ENCODE peak calls at places on chromosomes 2 and 18, in five cellular contexts. A, O, N, L and I are unnamed samples.

GRCh38 chr2:237912271-237913192 is 53.1 kb downstream of the RAMP1 start:
- DNase-seq in A (no peak), O (no peak), N (no peak), L (peak; percentile 17), I (peak; percentile 36)

GRCh38 chr2:166539340-166540162 is 45.5 kb upstream of the SCN7A start:
- DNase-seq in A (no peak), O (no peak), N (peak; percentile 90), L (no peak), I (no peak)

GRCh38 chr18:57631697-57632096 is 10.1 kb upstream of the NARS1 start:
- DNase-seq in A (no peak), O (no peak), N (no peak), L (no peak), I (no peak)

GRCh38 chr18:7877609-7878008 is 310.5 kb downstream of the PTPRM start:
- DNase-seq in A (no peak), O (no peak), N (no peak), L (no peak), I (no peak)

GRCh38 chr2:168528469-168528868 is 72.4 kb downstream of the CERS6 start:
- DNase-seq in A (no peak), O (no peak), N (peak; percentile 59), L (no peak), I (no peak)

GRCh38 chr2:8542381-8543064 is 139.3 kb upstream of the ID2 start:
- DNase-seq in A (no peak), O (no peak), N (no peak), L (no peak), I (no peak)

GRCh38 chr2:85750509-85751299 is 3.1 kb upstream of the ATOH8 start:
- DNase-seq in A (peak; percentile 76), O (peak; percentile 73), N (peak; percentile 70), L (peak; percentile 70), I (peak; percentile 79)

GRCh38 chr18:13374468-13375301 is 156.1 kb downstream of the LDLRAD4 start:
- DNase-seq in A (no peak), O (no peak), N (no peak), L (no peak), I (no peak)

GRCh38 chr18:33923980-33924379 is 300.7 kb downstream of the NOL4 start:
- DNase-seq in A (no peak), O (no peak), N (no peak), L (no peak), I (no peak)

GRCh38 chr2:30234180-30234971 is 3.0 kb downstream of the LBH start:
- DNase-seq in A (no peak), O (no peak), N (peak; percentile 76), L (peak; percentile 60), I (no peak)

GRCh38 chr2:9214866-9215265 is 8.3 kb downstream of the ASAP2 start:
- DNase-seq in A (no peak), O (no peak), N (no peak), L (no peak), I (no peak)

GRCh38 chr2:100197643-100198153 is 55.3 kb upstream of the AFF3 start:
- DNase-seq in A (peak; percentile 71), O (peak; percentile 88), N (peak; percentile 40), L (peak; percentile 76), I (no peak)

GRCh38 chr2:109242222-109242653 is 113.2 kb downstream of the SH3RF3 start:
- DNase-seq in A (no peak), O (no peak), N (no peak), L (no peak), I (no peak)

GRCh38 chr18:57446322-57446721 is 11.1 kb downstream of the ONECUT2 start:
- DNase-seq in A (no peak), O (no peak), N (no peak), L (no peak), I (no peak)

GRCh38 chr2:148546270-148546669 is 98.3 kb upstream of the EPC2 start:
- DNase-seq in A (no peak), O (no peak), N (no peak), L (no peak), I (no peak)

GRCh38 chr2:182706751-182707150 is 9.3 kb upstream of the DNAJC10 start:
- DNase-seq in A (no peak), O (no peak), N (no peak), L (no peak), I (no peak)

GRCh38 chr2:108538000-108538625 is 3.8 kb downstream of the LIMS1 start:
- DNase-seq in A (no peak), O (no peak), N (no peak), L (no peak), I (no peak)

GRCh38 chr2:105398522-105399206 is at the start of gene FHL2:
- DNase-seq in A (peak; percentile 74), O (peak; percentile 86), N (peak; percentile 84), L (peak; percentile 80), I (peak; percentile 73)

GRCh38 chr18:2236232-2236631 is 335.1 kb downstream of the METTL4 start:
- DNase-seq in A (no peak), O (no peak), N (no peak), L (no peak), I (no peak)

GRCh38 chr2:69997296-69998184 is 36.1 kb upstream of the ASPRV1 start:
- DNase-seq in A (no peak), O (peak; percentile 85), N (no peak), L (no peak), I (no peak)

GRCh38 chr18:62523631-62524442 is 1.0 kb downstream of the ZCCHC2 start:
- DNase-seq in A (peak; percentile 46), O (peak; percentile 91), N (peak; percentile 49), L (peak; percentile 54), I (peak; percentile 67)

GRCh38 chr2:199581935-199582336 is 124.2 kb upstream of the SATB2 start:
- DNase-seq in A (no peak), O (no peak), N (peak; percentile 52), L (no peak), I (no peak)

GRCh38 chr2:138959031-138959430 is 178.8 kb upstream of the NXPH2 start:
- DNase-seq in A (no peak), O (no peak), N (no peak), L (no peak), I (no peak)

GRCh38 chr18:7760967-7761946 is 194.1 kb downstream of the PTPRM start:
- DNase-seq in A (no peak), O (no peak), N (peak; percentile 8), L (no peak), I (no peak)

GRCh38 chr2:1676091-1676912 is 68.0 kb downstream of the PXDN start:
- DNase-seq in A (no peak), O (no peak), N (no peak), L (no peak), I (no peak)

GRCh38 chr2:138922973-138923563 is 142.9 kb upstream of the NXPH2 start:
- DNase-seq in A (no peak), O (no peak), N (peak; percentile 31), L (no peak), I (no peak)

GRCh38 chr2:239396881-239397681 is 3.7 kb downstream of the HDAC4 start:
- DNase-seq in A (no peak), O (no peak), N (no peak), L (peak; percentile 14), I (no peak)

GRCh38 chr2:18441583-18441982 is 118.9 kb downstream of the RDH14 start:
- DNase-seq in A (no peak), O (no peak), N (no peak), L (no peak), I (no peak)

GRCh38 chr2:26630669-26631360 is 10.4 kb downstream of the CIB4 start:
- DNase-seq in A (no peak), O (no peak), N (no peak), L (no peak), I (no peak)

GRCh38 chr18:74370163-74370562 is 54.5 kb downstream of the C18orf63 start:
- DNase-seq in A (no peak), O (no peak), N (no peak), L (no peak), I (no peak)

GRCh38 chr2:55992465-55992864 is 68.9 kb upstream of the EFEMP1 start:
- DNase-seq in A (peak; percentile 11), O (no peak), N (peak; percentile 91), L (peak; percentile 28), I (no peak)

GRCh38 chr2:226611944-226612318 is 187.7 kb downstream of the IRS1 start:
- DNase-seq in A (no peak), O (no peak), N (peak; percentile 38), L (no peak), I (no peak)

GRCh38 chr18:74806700-74807416 is 209.2 kb downstream of the ZNF407 start:
- DNase-seq in A (no peak), O (no peak), N (peak; percentile 75), L (no peak), I (no peak)

DNA sequence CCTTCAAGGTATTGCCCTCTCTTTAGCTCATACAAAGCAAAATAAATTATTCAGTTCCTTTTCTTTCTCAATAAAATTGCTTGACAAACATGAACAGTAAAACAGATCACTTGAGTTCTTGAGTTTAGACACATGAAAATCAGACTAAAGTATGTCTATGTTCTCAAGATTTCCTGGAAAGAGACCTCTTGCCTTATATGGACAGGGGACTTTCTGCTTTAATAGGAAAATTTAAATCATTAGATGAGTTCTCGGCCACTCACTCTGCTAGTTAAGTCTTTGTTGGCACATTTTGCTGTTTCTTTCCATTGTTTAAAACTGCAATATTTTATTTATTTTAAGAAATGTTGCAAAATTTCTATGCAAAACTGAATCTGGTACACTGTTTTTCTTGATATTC is 207.8 kb downstream of the RND3 start:
- DNase-seq in A (no peak), O (no peak), N (no peak), L (no peak), I (no peak)
- TF ChIP-seq CTCF in A (no peak), O (no peak), N (no peak), L (no peak), I (no peak)

GRCh38 chr2:189661148-189661956 is at the start of gene ASNSD1:
- DNase-seq in A (peak; percentile 99), O (peak; percentile 99), N (peak; percentile 100), L (peak; percentile 99), I (peak; percentile 99)
- H3K27me3 ChIP-seq in A (no peaks in the 10 kb centered on the region), O (no peaks in the 10 kb centered on the region), N (no peaks in the 10 kb centered on the region), L (no peaks in the 10 kb centered on the region), I (no peaks in the 10 kb centered on the region)

GRCh38 chr2:62467475-62468321 is 38.3 kb downstream of the TMEM17 start:
- DNase-seq in A (no peak), O (no peak), N (peak; percentile 24), L (peak; percentile 44), I (peak; percentile 85)
- TF ChIP-seq CTCF in A (no peak), O (no peak), N (peak; percentile 9), L (no peak), I (no peak)

GRCh38 chr18:30925795-30926194 is 116.7 kb downstream of the DSC3 start:
- DNase-seq in A (no peak), O (no peak), N (no peak), L (no peak), I (no peak)

GRCh38 chr18:30927517-30928075 is 114.9 kb downstream of the DSC3 start:
- DNase-seq in A (no peak), O (no peak), N (no peak), L (no peak), I (no peak)

GRCh38 chr18:30929065-30929464 is 113.5 kb downstream of the DSC3 start:
- DNase-seq in A (no peak), O (no peak), N (no peak), L (no peak), I (no peak)

GRCh38 chr18:30929718-30930117 is 112.8 kb downstream of the DSC3 start:
- DNase-seq in A (no peak), O (no peak), N (no peak), L (no peak), I (no peak)

DNA sequence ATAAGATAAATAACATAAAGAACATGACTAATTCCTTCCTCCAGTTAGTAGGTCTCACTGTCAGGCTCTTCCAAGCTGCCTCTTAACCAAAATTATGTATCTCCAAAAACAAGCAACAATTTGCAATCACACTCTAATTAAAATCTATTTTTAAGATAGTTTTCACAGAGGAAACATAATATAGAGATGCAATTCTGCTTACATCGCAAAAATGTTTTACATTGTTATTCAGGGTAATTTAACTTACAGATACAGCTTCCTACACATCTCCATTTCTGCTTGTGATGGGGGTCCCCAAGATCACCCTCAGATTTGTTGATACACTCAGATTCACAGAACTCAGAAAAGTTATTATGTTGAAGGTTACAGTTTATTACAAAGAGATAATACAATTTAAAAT is 115.5 kb downstream of the DSC3 start:
- DNase-seq in A (no peak), O (no peak), N (no peak), L (no peak), I (no peak)
- H3K27me3 ChIP-seq in A (no peaks in the 10 kb centered on the region), O (no peaks in the 10 kb centered on the region), N (no peaks in the 10 kb centered on the region), L (no peaks in the 10 kb centered on the region), I (no peaks in the 10 kb centered on the region)